ENCODE peak calls at places on chromosomes 12 and 14, in four cellular contexts. One of them, this sample, is unnamed.

GRCh38 chr12:19688489-19688888 is 249.2 kb downstream of the AEBP2 start:
- DNase-seq in HepG2: no peak
- DNase-seq in K562: no peak
- DNase-seq in GM12878: no peak
- DNase-seq in this sample: no peak

GRCh38 chr12:96907681-96908163 is 665 bp downstream of the NEDD1 start:
- DNase-seq in HepG2: peak; percentile 15
- DNase-seq in K562: peak; percentile 21
- DNase-seq in GM12878: no peak
- DNase-seq in this sample: peak; percentile 12

GRCh38 chr12:89960011-89960507 is 251.4 kb upstream of the ATP2B1 start:
- DNase-seq in HepG2: no peak
- DNase-seq in K562: no peak
- DNase-seq in GM12878: peak; percentile 68
- DNase-seq in this sample: no peak

GRCh38 chr12:103915306-103915705 is 14.9 kb upstream of the HSP90B1 start:
- DNase-seq in HepG2: no peak
- DNase-seq in K562: no peak
- DNase-seq in GM12878: no peak
- DNase-seq in this sample: no peak

GRCh38 chr14:78448483-78449094 is 278.4 kb downstream of the NRXN3 start:
- DNase-seq in HepG2: peak; percentile 15
- DNase-seq in K562: peak; percentile 69
- DNase-seq in GM12878: peak; percentile 45
- DNase-seq in this sample: peak; percentile 65

GRCh38 chr14:91872011-91872476 is 4.7 kb upstream of the TC2N start:
- DNase-seq in HepG2: peak; percentile 8
- DNase-seq in K562: no peak
- DNase-seq in GM12878: peak; percentile 64
- DNase-seq in this sample: no peak

GRCh38 chr14:74965770-74966153 is 10.4 kb upstream of the PGF start:
- DNase-seq in HepG2: no peak
- DNase-seq in K562: no peak
- DNase-seq in GM12878: no peak
- DNase-seq in this sample: no peak

GRCh38 chr12:38399711-38400205 is 83.2 kb downstream of the ALG10B start:
- DNase-seq in HepG2: no peak
- DNase-seq in K562: no peak
- DNase-seq in GM12878: no peak
- DNase-seq in this sample: no peak

GRCh38 chr12:57214398-57214781 is 2.2 kb upstream of the NXPH4 start:
- DNase-seq in HepG2: peak; percentile 51
- DNase-seq in K562: peak; percentile 69
- DNase-seq in GM12878: no peak
- DNase-seq in this sample: peak; percentile 82

GRCh38 chr12:43795716-43796282 is 10.3 kb downstream of the TWF1 start:
- DNase-seq in HepG2: peak; percentile 60
- DNase-seq in K562: no peak
- DNase-seq in GM12878: no peak
- DNase-seq in this sample: no peak

DNA sequence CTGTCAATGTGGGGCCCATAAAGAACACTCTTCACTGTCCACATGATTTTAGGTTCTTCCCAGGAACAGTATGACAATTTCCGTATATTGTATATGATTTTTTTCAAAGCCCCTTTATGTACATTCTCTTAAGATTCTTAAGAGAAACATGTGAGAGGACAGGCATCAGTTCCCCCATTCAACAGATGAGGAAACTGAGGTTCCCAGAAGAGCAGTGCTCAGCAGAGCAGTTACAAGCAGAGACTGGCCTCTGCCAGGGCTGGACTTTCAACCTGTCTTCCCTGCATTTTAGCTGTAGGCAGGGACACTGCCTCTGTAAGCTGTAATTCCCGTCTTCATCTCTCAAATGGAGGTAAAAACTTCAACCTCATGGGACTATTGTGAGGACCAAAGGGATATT is 77.7 kb downstream of the RBM19 start:
- DNase-seq in HepG2: no peak
- DNase-seq in K562: no peak
- DNase-seq in GM12878: no peak
- DNase-seq in this sample: no peak
- TF ChIP-seq FOXK2 in HepG2: no peak
- TF ChIP-seq FOXK2 in K562: no peak
- TF ChIP-seq FOXK2 in GM12878: no peak
- TF ChIP-seq FOXK2 in this sample: no peak

DNA sequence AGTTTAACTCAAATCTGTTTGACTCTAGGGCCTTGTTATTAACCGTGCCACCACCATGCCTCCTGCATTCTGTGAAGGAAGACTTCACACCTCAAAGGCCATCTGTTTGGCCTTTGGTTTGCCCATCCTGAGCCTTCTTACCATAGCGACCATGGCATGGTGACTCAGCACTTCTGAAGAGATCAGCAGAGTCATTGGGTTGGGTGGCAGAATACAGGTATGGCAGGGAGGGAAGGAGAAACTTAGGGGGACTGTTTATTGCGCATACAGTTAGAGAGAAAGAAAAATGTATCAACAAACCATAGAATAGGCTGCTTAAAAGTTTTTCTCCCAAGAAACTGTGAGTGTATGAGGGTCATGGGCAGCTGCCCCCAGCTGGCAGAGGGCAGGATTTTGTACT is 49.2 kb downstream of the DAD1 start:
- DNase-seq in HepG2: no peak
- DNase-seq in K562: no peak
- DNase-seq in GM12878: no peak
- DNase-seq in this sample: no peak
- TF ChIP-seq FOXK2 in HepG2: no peak
- TF ChIP-seq FOXK2 in K562: no peak
- TF ChIP-seq FOXK2 in GM12878: no peak
- TF ChIP-seq FOXK2 in this sample: no peak

GRCh38 chr12:131141483-131141882 is 187.8 kb downstream of the ADGRD1 start:
- DNase-seq in HepG2: no peak
- DNase-seq in K562: no peak
- DNase-seq in GM12878: no peak
- DNase-seq in this sample: no peak

GRCh38 chr12:131139363-131140068 is 185.8 kb downstream of the ADGRD1 start:
- DNase-seq in HepG2: no peak
- DNase-seq in K562: no peak
- DNase-seq in GM12878: no peak
- DNase-seq in this sample: no peak

GRCh38 chr12:131140697-131141096 is 187.0 kb downstream of the ADGRD1 start:
- DNase-seq in HepG2: no peak
- DNase-seq in K562: no peak
- DNase-seq in GM12878: no peak
- DNase-seq in this sample: no peak

GRCh38 chr12:131140069-131140435 is 186.3 kb downstream of the ADGRD1 start:
- DNase-seq in HepG2: no peak
- DNase-seq in K562: no peak
- DNase-seq in GM12878: no peak
- DNase-seq in this sample: no peak

DNA sequence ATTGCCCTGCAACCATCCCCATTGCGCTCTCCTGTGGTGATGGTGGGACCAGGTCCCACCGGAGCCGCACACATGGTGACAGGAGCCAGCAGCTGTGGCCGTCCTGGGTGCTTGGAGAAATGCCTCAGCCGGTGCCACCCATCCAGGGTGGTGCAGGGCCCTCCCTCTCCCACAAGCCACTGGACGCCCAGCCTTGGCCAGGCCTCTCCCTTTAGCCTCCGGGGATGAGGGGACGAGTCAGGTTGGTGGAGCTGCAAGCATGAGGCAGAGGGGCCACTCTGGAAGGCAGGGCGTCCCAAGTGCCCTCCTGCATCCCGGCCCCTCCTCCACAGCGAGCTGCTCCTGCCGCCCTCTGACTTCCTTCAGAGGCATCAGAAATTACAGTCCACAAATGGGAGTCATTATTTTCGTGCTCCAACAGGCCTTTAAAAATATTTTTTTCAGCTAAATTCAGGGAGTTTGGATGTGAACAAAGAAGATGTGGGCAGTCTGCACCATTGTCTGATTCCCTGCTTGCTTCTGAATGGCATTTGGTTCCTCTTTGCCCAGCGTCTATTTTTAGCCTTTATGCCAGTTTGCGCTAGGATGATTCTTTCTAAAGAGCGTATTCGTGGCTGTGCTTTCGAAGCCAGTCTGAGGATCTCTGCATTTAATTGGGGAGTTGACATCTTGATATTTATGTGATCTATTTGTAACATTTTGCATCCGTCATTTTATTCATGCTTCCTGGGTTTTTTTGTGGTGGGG is 189.4 kb downstream of the ADGRD1 start:
- DNase-seq in HepG2: no peak
- DNase-seq in K562: no peak
- DNase-seq in GM12878: no peak
- DNase-seq in this sample: no peak
- TF ChIP-seq FOXK2 in HepG2: no peak
- TF ChIP-seq FOXK2 in K562: no peak
- TF ChIP-seq FOXK2 in GM12878: no peak
- TF ChIP-seq FOXK2 in this sample: no peak

DNA sequence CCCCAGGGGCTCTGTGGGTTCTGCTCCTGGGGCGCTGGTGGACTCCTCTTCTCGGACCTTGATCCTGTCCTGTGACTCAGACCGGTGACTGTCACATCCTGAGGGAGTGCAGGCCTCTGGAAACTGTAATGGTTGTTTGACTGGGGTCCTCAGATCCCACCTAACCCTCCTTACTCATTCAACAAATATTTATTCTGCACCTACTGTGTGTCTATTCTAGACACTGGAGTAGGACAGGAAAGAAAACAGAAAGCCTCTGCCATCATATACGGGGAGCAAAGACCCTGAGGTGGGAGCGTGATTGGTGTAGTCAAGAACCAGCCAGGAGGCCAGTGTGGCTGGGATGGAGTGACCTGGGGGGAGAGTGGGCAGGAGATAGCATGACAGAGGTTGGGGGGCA is 47.6 kb downstream of the ESRRB start:
- DNase-seq in HepG2: peak; percentile 35
- DNase-seq in K562: no peak
- DNase-seq in GM12878: no peak
- DNase-seq in this sample: no peak
- TF ChIP-seq FOXK2 in HepG2: no peak
- TF ChIP-seq FOXK2 in K562: no peak
- TF ChIP-seq FOXK2 in GM12878: no peak
- TF ChIP-seq FOXK2 in this sample: no peak

GRCh38 chr12:27523305-27523641 is 733 bp upstream of the PPFIBP1 start:
- DNase-seq in HepG2: no peak
- DNase-seq in K562: peak; percentile 7
- DNase-seq in GM12878: no peak
- DNase-seq in this sample: no peak
- TF ChIP-seq FOXK2 in HepG2: no peak
- TF ChIP-seq FOXK2 in K562: no peak
- TF ChIP-seq FOXK2 in GM12878: no peak
- TF ChIP-seq FOXK2 in this sample: no peak

GRCh38 chr12:47242426-47242825 is 162.7 kb upstream of the AMIGO2 start:
- DNase-seq in HepG2: no peak
- DNase-seq in K562: no peak
- DNase-seq in GM12878: no peak
- DNase-seq in this sample: no peak
- TF ChIP-seq FOXK2 in HepG2: no peak
- TF ChIP-seq FOXK2 in K562: no peak
- TF ChIP-seq FOXK2 in GM12878: no peak
- TF ChIP-seq FOXK2 in this sample: no peak

DNA sequence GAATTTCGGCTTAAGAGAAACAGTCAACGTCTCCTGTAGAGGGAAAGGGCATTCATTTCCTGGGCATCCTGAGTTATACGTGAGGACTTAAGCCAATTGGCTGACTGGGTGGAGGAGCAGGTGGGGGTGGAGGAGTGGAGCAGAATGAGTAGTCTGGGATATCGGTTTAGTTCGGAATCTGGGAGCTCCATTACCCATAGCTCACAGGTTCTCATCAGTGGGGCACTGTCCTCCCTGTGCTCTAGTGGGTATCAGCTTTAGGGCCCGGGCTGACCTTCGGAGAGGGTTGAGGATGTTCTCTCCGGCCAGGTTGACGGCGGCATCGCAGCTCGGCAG is 704 bp downstream of the SDR39U1 start:
- DNase-seq in HepG2: no peak
- DNase-seq in K562: no peak
- DNase-seq in GM12878: no peak
- DNase-seq in this sample: no peak
- TF ChIP-seq FOXK2 in HepG2: no peak
- TF ChIP-seq FOXK2 in K562: no peak
- TF ChIP-seq FOXK2 in GM12878: no peak
- TF ChIP-seq FOXK2 in this sample: no peak

This sample was measured in HEK293T.